ENCODE peak calls at places on chromosome 14, in eight cellular contexts. One of them, this sample, is unnamed.

GRCh38 chr14:89007906-89008305 is 183.5 kb downstream of the TTC8 start:
- DNase-seq in PC-9: no peak
- DNase-seq in stomach: no peak
- DNase-seq in adrenal gland: no peak
- DNase-seq in tibial artery: no peak
- DNase-seq in left ventricle myocardium inferior: no peak
- DNase-seq in pancreas: no peak
- DNase-seq in GM23338: no peak
- DNase-seq in this sample: no peak

GRCh38 chr14:85273099-85273677 is 256.8 kb upstream of the FLRT2 start:
- DNase-seq in PC-9: no peak
- DNase-seq in stomach: no peak
- DNase-seq in adrenal gland: no peak
- DNase-seq in tibial artery: no peak
- DNase-seq in left ventricle myocardium inferior: no peak
- DNase-seq in pancreas: no peak
- DNase-seq in GM23338: no peak
- DNase-seq in this sample: no peak

GRCh38 chr14:54901380-54902142 is 1.1 kb downstream of the GCH1 start:
- DNase-seq in PC-9: no peak
- DNase-seq in stomach: no peak
- DNase-seq in adrenal gland: no peak
- DNase-seq in tibial artery: no peak
- DNase-seq in left ventricle myocardium inferior: no peak
- DNase-seq in pancreas: no peak
- DNase-seq in GM23338: peak; percentile 50
- DNase-seq in this sample: no peak

GRCh38 chr14:56490379-56490778 is 89.2 kb upstream of the TMEM260 start:
- DNase-seq in PC-9: no peak
- DNase-seq in stomach: no peak
- DNase-seq in adrenal gland: no peak
- DNase-seq in tibial artery: no peak
- DNase-seq in left ventricle myocardium inferior: no peak
- DNase-seq in pancreas: no peak
- DNase-seq in GM23338: peak; percentile 68
- DNase-seq in this sample: no peak

GRCh38 chr14:89269404-89269803 is 147.6 kb downstream of the FOXN3 start:
- DNase-seq in PC-9: no peak
- DNase-seq in stomach: no peak
- DNase-seq in adrenal gland: peak; percentile 61
- DNase-seq in tibial artery: no peak
- DNase-seq in left ventricle myocardium inferior: no peak
- DNase-seq in pancreas: no peak
- DNase-seq in GM23338: no peak
- DNase-seq in this sample: no peak

GRCh38 chr14:75279153-75279738 is 618 bp downstream of the FOS start:
- DNase-seq in PC-9: peak; percentile 60
- DNase-seq in stomach: no peak
- DNase-seq in adrenal gland: peak; percentile 90
- DNase-seq in tibial artery: peak; percentile 95
- DNase-seq in left ventricle myocardium inferior: peak; percentile 80
- DNase-seq in pancreas: peak; percentile 66
- DNase-seq in GM23338: peak; percentile 46
- DNase-seq in this sample: peak; percentile 78

GRCh38 chr14:84482256-84483071 is 1047.5 kb upstream of the FLRT2 start:
- DNase-seq in PC-9: no peak
- DNase-seq in stomach: no peak
- DNase-seq in adrenal gland: no peak
- DNase-seq in tibial artery: no peak
- DNase-seq in left ventricle myocardium inferior: no peak
- DNase-seq in pancreas: no peak
- DNase-seq in GM23338: no peak
- DNase-seq in this sample: no peak

GRCh38 chr14:61671086-61671485 is 24.2 kb upstream of the HIF1A start:
- DNase-seq in PC-9: no peak
- DNase-seq in stomach: no peak
- DNase-seq in adrenal gland: no peak
- DNase-seq in tibial artery: no peak
- DNase-seq in left ventricle myocardium inferior: no peak
- DNase-seq in pancreas: no peak
- DNase-seq in GM23338: no peak
- DNase-seq in this sample: no peak

GRCh38 chr14:24080888-24081738 is 9.8 kb downstream of the CPNE6 start:
- DNase-seq in PC-9: peak; percentile 63
- DNase-seq in stomach: peak; percentile 74
- DNase-seq in adrenal gland: peak; percentile 44
- DNase-seq in tibial artery: peak; percentile 75
- DNase-seq in left ventricle myocardium inferior: peak; percentile 35
- DNase-seq in pancreas: peak; percentile 80
- DNase-seq in GM23338: peak; percentile 81
- DNase-seq in this sample: peak; percentile 48

GRCh38 chr14:72513994-72514659 is 379.8 kb downstream of the DPF3 start:
- DNase-seq in PC-9: no peak
- DNase-seq in stomach: no peak
- DNase-seq in adrenal gland: no peak
- DNase-seq in tibial artery: no peak
- DNase-seq in left ventricle myocardium inferior: no peak
- DNase-seq in pancreas: no peak
- DNase-seq in GM23338: peak; percentile 77
- DNase-seq in this sample: no peak

DNA sequence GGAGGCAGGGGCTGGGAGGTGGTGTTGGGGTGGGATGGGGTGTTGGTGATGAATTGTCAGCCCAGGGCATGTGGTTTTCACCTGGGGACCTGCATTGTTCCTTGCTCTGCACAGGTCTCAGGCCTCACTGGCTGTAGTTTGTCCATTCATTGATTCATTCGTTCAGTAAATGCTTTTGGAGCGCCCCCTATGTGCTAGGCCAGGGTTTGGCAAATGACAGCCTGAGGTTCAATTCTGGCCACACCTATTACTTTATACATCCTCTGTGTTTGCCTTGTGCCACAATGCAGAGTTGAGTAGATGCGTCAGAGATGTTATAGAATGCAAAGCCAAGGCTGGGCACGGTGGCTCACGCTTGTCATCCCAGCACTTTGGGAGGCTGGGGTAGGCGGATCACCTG is 4.7 kb downstream of the ADCK1 start:
- DNase-seq in PC-9: peak; percentile 41
- DNase-seq in stomach: no peak
- DNase-seq in adrenal gland: peak; percentile 7
- DNase-seq in tibial artery: no peak
- DNase-seq in left ventricle myocardium inferior: no peak
- DNase-seq in pancreas: no peak
- DNase-seq in GM23338: peak; percentile 84
- DNase-seq in this sample: no peak
- H3K27me3 ChIP-seq in PC-9: no peaks in the 10 kb centered on the region
- H3K27me3 ChIP-seq in stomach: no peaks in the 10 kb centered on the region
- H3K27me3 ChIP-seq in adrenal gland: no peaks in the 10 kb centered on the region
- H3K27me3 ChIP-seq in tibial artery: no peaks in the 10 kb centered on the region
- H3K27me3 ChIP-seq in left ventricle myocardium inferior: no peaks in the 10 kb centered on the region
- H3K27me3 ChIP-seq in pancreas: no peaks in the 10 kb centered on the region
- H3K27me3 ChIP-seq in GM23338: no peaks in the 10 kb centered on the region
- H3K27me3 ChIP-seq in this sample: no peaks in the 10 kb centered on the region

DNA sequence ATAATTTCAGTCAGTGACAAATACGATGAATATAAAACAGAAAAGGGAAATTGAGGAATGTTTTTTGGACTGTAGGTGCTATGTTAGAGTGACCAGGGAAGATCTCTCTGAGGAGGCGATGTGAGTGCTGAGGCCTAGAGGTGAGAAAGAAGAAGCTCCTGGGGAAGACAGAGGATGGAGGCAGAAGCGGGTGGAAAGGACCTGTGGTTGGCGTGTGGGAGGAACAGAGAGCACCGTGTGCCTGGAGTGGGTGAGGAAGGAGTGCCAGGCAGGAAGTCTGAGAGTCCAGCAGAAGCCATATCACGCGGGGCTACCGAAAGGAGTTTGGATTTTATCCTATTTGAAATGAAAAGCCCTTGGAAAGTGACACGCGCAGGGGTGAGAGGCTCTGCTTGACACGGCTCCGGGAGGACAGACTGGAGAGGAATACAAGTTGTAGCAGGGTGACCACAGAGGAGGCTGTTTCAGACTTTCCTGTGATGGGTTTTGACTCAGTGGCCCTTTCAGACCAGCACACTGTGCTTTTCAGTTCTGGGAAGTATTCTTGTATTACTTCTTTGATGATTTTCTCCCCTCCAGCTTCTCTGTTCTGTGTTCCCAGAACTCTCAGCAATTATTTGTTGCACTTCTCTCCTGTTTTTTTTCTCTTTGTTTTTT is 96.9 kb downstream of the VRK1 start:
- DNase-seq in PC-9: no peak
- DNase-seq in stomach: no peak
- DNase-seq in adrenal gland: no peak
- DNase-seq in tibial artery: no peak
- DNase-seq in left ventricle myocardium inferior: no peak
- DNase-seq in pancreas: no peak
- DNase-seq in GM23338: no peak
- DNase-seq in this sample: no peak
- H3K27me3 ChIP-seq in PC-9: no peaks in the 10 kb centered on the region
- H3K27me3 ChIP-seq in stomach: no peaks in the 10 kb centered on the region
- H3K27me3 ChIP-seq in adrenal gland: no peaks in the 10 kb centered on the region
- H3K27me3 ChIP-seq in tibial artery: no peaks in the 10 kb centered on the region
- H3K27me3 ChIP-seq in left ventricle myocardium inferior: no peaks in the 10 kb centered on the region
- H3K27me3 ChIP-seq in pancreas: no peaks in the 10 kb centered on the region
- H3K27me3 ChIP-seq in GM23338: no peaks in the 10 kb centered on the region
- H3K27me3 ChIP-seq in this sample: no peaks in the 10 kb centered on the region

DNA sequence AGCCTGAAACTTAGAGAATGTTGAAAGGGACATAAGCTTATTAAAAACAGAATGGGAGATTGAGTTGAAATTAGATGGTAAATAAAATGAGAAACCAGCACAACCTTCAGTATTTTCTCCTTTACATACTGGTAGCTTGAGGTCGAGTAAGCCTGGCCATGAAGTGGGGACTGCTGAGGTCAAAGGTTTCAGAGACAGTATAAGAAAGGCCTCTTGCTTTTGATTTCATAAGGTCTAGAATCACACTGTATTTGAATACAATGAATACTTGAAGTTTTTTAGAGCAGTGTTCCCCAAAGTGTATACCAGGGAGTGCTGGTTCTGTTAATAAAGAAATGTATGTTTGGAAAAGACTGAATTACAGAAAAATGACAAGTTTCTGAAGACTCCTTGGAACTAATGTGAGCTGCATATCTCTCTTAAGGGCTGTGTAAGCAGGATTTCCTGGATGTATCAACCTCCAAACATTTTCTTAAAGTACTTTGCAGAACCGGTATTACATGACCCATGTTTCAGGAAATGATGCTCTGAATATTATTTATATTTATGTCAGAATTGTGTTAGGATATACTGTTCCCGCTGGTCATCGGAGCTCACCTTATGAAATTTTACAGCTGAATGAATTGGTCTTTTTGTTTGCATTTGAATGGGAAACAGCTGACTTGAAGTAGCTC is 85.0 kb downstream of the AKAP6 start:
- DNase-seq in PC-9: no peak
- DNase-seq in stomach: no peak
- DNase-seq in adrenal gland: no peak
- DNase-seq in tibial artery: no peak
- DNase-seq in left ventricle myocardium inferior: no peak
- DNase-seq in pancreas: no peak
- DNase-seq in GM23338: no peak
- DNase-seq in this sample: no peak
- H3K27me3 ChIP-seq in PC-9: no peaks in the 10 kb centered on the region
- H3K27me3 ChIP-seq in stomach: no peaks in the 10 kb centered on the region
- H3K27me3 ChIP-seq in adrenal gland: no peaks in the 10 kb centered on the region
- H3K27me3 ChIP-seq in tibial artery: no peaks in the 10 kb centered on the region
- H3K27me3 ChIP-seq in left ventricle myocardium inferior: no peaks in the 10 kb centered on the region
- H3K27me3 ChIP-seq in pancreas: no peaks in the 10 kb centered on the region
- H3K27me3 ChIP-seq in GM23338: no peaks in the 10 kb centered on the region
- H3K27me3 ChIP-seq in this sample: no peaks in the 10 kb centered on the region

DNA sequence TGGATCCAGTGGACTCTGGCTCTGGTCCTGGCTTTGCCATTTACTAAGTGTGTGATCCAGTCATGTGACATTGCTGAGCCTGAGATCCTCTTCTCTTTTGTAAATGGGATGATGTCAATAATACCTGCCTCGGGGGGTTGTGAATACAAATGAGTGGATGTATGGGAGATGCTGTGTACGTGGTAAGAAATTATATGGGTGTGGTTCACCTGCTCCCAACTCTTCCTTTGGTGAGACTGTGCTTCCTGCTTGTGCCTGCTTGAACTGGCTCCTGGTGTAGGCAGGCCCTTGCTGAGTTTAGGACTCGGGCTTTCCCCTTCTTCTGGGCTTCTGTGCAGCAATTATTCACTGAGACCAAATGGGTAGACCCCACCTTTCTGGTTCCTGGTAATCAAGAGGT is 189.5 kb upstream of the FRMD6 start:
- DNase-seq in PC-9: no peak
- DNase-seq in stomach: no peak
- DNase-seq in adrenal gland: no peak
- DNase-seq in tibial artery: no peak
- DNase-seq in left ventricle myocardium inferior: no peak
- DNase-seq in pancreas: no peak
- DNase-seq in GM23338: no peak
- DNase-seq in this sample: no peak
- H3K27me3 ChIP-seq in PC-9: no peaks in the 10 kb centered on the region
- H3K27me3 ChIP-seq in stomach: no peaks in the 10 kb centered on the region
- H3K27me3 ChIP-seq in adrenal gland: no peaks in the 10 kb centered on the region
- H3K27me3 ChIP-seq in tibial artery: no peaks in the 10 kb centered on the region
- H3K27me3 ChIP-seq in left ventricle myocardium inferior: no peaks in the 10 kb centered on the region
- H3K27me3 ChIP-seq in pancreas: no peaks in the 10 kb centered on the region
- H3K27me3 ChIP-seq in GM23338: no peaks in the 10 kb centered on the region
- H3K27me3 ChIP-seq in this sample: no peaks in the 10 kb centered on the region